ENCODE peak calls at places on chromosome 12, in five cellular contexts. One of them, this sample, is unnamed.

GRCh38 chr12:58583541-58583940 is 336.8 kb downstream of the LRIG3 start:
- DNase-seq in heart left ventricle: no peak
- DNase-seq in neuronal stem cell: peak; percentile 20
- DNase-seq in T-helper 1 cell: no peak
- DNase-seq in nephron progenitor cell: no peak
- DNase-seq in this sample: no peak

GRCh38 chr12:47773062-47773857 is at the start of gene SLC48A1:
- DNase-seq in heart left ventricle: peak; percentile 91
- DNase-seq in neuronal stem cell: peak; percentile 68
- DNase-seq in T-helper 1 cell: peak; percentile 63
- DNase-seq in nephron progenitor cell: peak; percentile 85
- DNase-seq in this sample: no peak

GRCh38 chr12:69476276-69477017 is 6.3 kb downstream of the FRS2 start:
- DNase-seq in heart left ventricle: no peak
- DNase-seq in neuronal stem cell: no peak
- DNase-seq in T-helper 1 cell: no peak
- DNase-seq in nephron progenitor cell: no peak
- DNase-seq in this sample: no peak

GRCh38 chr12:49357099-49357678 is 10.1 kb upstream of the SPATS2 start:
- DNase-seq in heart left ventricle: no peak
- DNase-seq in neuronal stem cell: no peak
- DNase-seq in T-helper 1 cell: no peak
- DNase-seq in nephron progenitor cell: no peak
- DNase-seq in this sample: no peak

GRCh38 chr12:50573271-50573670 is 68.5 kb downstream of the DIP2B start:
- DNase-seq in heart left ventricle: no peak
- DNase-seq in neuronal stem cell: no peak
- DNase-seq in T-helper 1 cell: no peak
- DNase-seq in nephron progenitor cell: no peak
- DNase-seq in this sample: no peak

GRCh38 chr12:105032703-105033357 is 46.7 kb downstream of the NOPCHAP1 start:
- DNase-seq in heart left ventricle: no peak
- DNase-seq in neuronal stem cell: no peak
- DNase-seq in T-helper 1 cell: no peak
- DNase-seq in nephron progenitor cell: no peak
- DNase-seq in this sample: no peak

GRCh38 chr12:123131879-123132402 is 18.9 kb downstream of the PITPNM2 start:
- DNase-seq in heart left ventricle: no peak
- DNase-seq in neuronal stem cell: no peak
- DNase-seq in T-helper 1 cell: no peak
- DNase-seq in nephron progenitor cell: no peak
- DNase-seq in this sample: no peak

GRCh38 chr12:92439397-92439779 is 263.4 kb upstream of the PLEKHG7 start:
- DNase-seq in heart left ventricle: no peak
- DNase-seq in neuronal stem cell: no peak
- DNase-seq in T-helper 1 cell: no peak
- DNase-seq in nephron progenitor cell: no peak
- DNase-seq in this sample: peak; percentile 64

GRCh38 chr12:66514581-66514980 is 164.3 kb downstream of the GRIP1 start:
- DNase-seq in heart left ventricle: no peak
- DNase-seq in neuronal stem cell: no peak
- DNase-seq in T-helper 1 cell: no peak
- DNase-seq in nephron progenitor cell: no peak
- DNase-seq in this sample: peak; percentile 45

GRCh38 chr12:25384038-25384953 is 133.6 kb upstream of the KRAS start:
- DNase-seq in heart left ventricle: no peak
- DNase-seq in neuronal stem cell: no peak
- DNase-seq in T-helper 1 cell: no peak
- DNase-seq in nephron progenitor cell: no peak
- DNase-seq in this sample: no peak

GRCh38 chr12:114903394-114903748 is 219.4 kb upstream of the TBX3 start:
- DNase-seq in heart left ventricle: no peak
- DNase-seq in neuronal stem cell: no peak
- DNase-seq in T-helper 1 cell: no peak
- DNase-seq in nephron progenitor cell: no peak
- DNase-seq in this sample: no peak

GRCh38 chr12:51994959-51995358 is 11.8 kb upstream of the TAMALIN start:
- DNase-seq in heart left ventricle: no peak
- DNase-seq in neuronal stem cell: no peak
- DNase-seq in T-helper 1 cell: no peak
- DNase-seq in nephron progenitor cell: no peak
- DNase-seq in this sample: no peak

GRCh38 chr12:71240941-71241340 is 83.1 kb upstream of the TSPAN8 start:
- DNase-seq in heart left ventricle: no peak
- DNase-seq in neuronal stem cell: no peak
- DNase-seq in T-helper 1 cell: no peak
- DNase-seq in nephron progenitor cell: no peak
- DNase-seq in this sample: no peak

GRCh38 chr12:112386726-112387125 is 4.5 kb upstream of the HECTD4 start:
- DNase-seq in heart left ventricle: no peak
- DNase-seq in neuronal stem cell: no peak
- DNase-seq in T-helper 1 cell: no peak
- DNase-seq in nephron progenitor cell: no peak
- DNase-seq in this sample: no peak

GRCh38 chr12:21413369-21414277 is 23.8 kb upstream of the PYROXD1 start:
- DNase-seq in heart left ventricle: no peak
- DNase-seq in neuronal stem cell: no peak
- DNase-seq in T-helper 1 cell: no peak
- DNase-seq in nephron progenitor cell: no peak
- DNase-seq in this sample: no peak

GRCh38 chr12:27161458-27162228 is 79.3 kb upstream of the C12orf71 start:
- DNase-seq in heart left ventricle: no peak
- DNase-seq in neuronal stem cell: no peak
- DNase-seq in T-helper 1 cell: no peak
- DNase-seq in nephron progenitor cell: no peak
- DNase-seq in this sample: no peak

GRCh38 chr12:53255993-53256392 is 12.1 kb upstream of the ESPL1 start:
- DNase-seq in heart left ventricle: no peak
- DNase-seq in neuronal stem cell: no peak
- DNase-seq in T-helper 1 cell: no peak
- DNase-seq in nephron progenitor cell: no peak
- DNase-seq in this sample: no peak

GRCh38 chr12:29582677-29583076 is 85.2 kb upstream of the OVCH1 start:
- DNase-seq in heart left ventricle: no peak
- DNase-seq in neuronal stem cell: no peak
- DNase-seq in T-helper 1 cell: no peak
- DNase-seq in nephron progenitor cell: no peak
- DNase-seq in this sample: no peak

GRCh38 chr12:128337456-128338160 is 70.6 kb downstream of the TMEM132C start:
- DNase-seq in heart left ventricle: no peak
- DNase-seq in neuronal stem cell: peak; percentile 37
- DNase-seq in T-helper 1 cell: no peak
- DNase-seq in nephron progenitor cell: no peak
- DNase-seq in this sample: no peak

GRCh38 chr12:11108862-11109261 is 16.7 kb upstream of the TAS2R43 start:
- DNase-seq in heart left ventricle: no peak
- DNase-seq in neuronal stem cell: no peak
- DNase-seq in T-helper 1 cell: no peak
- DNase-seq in nephron progenitor cell: no peak
- DNase-seq in this sample: no peak

GRCh38 chr12:129186952-129187351 is 333.7 kb downstream of the GLT1D1 start:
- DNase-seq in heart left ventricle: no peak
- DNase-seq in neuronal stem cell: no peak
- DNase-seq in T-helper 1 cell: no peak
- DNase-seq in nephron progenitor cell: no peak
- DNase-seq in this sample: no peak

GRCh38 chr12:124369055-124369900 is 74.4 kb downstream of the RFLNA start:
- DNase-seq in heart left ventricle: peak; percentile 94
- DNase-seq in neuronal stem cell: no peak
- DNase-seq in T-helper 1 cell: no peak
- DNase-seq in nephron progenitor cell: no peak
- DNase-seq in this sample: no peak

GRCh38 chr12:109475993-109476806 is 900 bp downstream of the KCTD10 start:
- DNase-seq in heart left ventricle: no peak
- DNase-seq in neuronal stem cell: no peak
- DNase-seq in T-helper 1 cell: no peak
- DNase-seq in nephron progenitor cell: no peak
- DNase-seq in this sample: no peak

GRCh38 chr12:114933428-114934160 is 249.6 kb upstream of the TBX3 start:
- DNase-seq in heart left ventricle: no peak
- DNase-seq in neuronal stem cell: no peak
- DNase-seq in T-helper 1 cell: no peak
- DNase-seq in nephron progenitor cell: no peak
- DNase-seq in this sample: no peak

GRCh38 chr12:58728397-58728796 is 191.9 kb downstream of the LRIG3 start:
- DNase-seq in heart left ventricle: no peak
- DNase-seq in neuronal stem cell: no peak
- DNase-seq in T-helper 1 cell: no peak
- DNase-seq in nephron progenitor cell: no peak
- DNase-seq in this sample: no peak